ENCODE peak calls at places on chromosome 10, in six cellular contexts. H is NCI-H774; U is globus pallidus; K is mesenteric fat pad; J is CD8-positive, alpha-beta T cell; W is NCI-H69. N is an unnamed sample.

GRCh38 chr10:98587156-98587555 is 140.4 kb upstream of the HPS1 start:
- DNase-seq in H (no peak), U (peak), K (no peak), J (no peak), W (no peak), N (no peak)

GRCh38 chr10:43218206-43218950 is 48.5 kb downstream of the RASGEF1A start:
- DNase-seq in H (no peak), U (peak), K (no peak), J (no peak), W (peak), N (no peak)

GRCh38 chr10:60654813-60655464 is 123.3 kb upstream of the CDK1 start:
- DNase-seq in H (no peak), U (no peak), K (no peak), J (no peak), W (peak), N (no peak)

GRCh38 chr10:102535481-102536147 is 31.8 kb downstream of the SUFU start:
- DNase-seq in H (no peak), U (no peak), K (no peak), J (no peak), W (no peak), N (no peak)

GRCh38 chr10:1274098-1274745 is 218.0 kb downstream of the WDR37 start:
- DNase-seq in H (no peak), U (no peak), K (peak), J (no peak), W (no peak), N (no peak)

GRCh38 chr10:127349737-127350136 is 153.3 kb upstream of the INSYN2A start:
- DNase-seq in H (no peak), U (no peak), K (no peak), J (no peak), W (no peak), N (no peak)

GRCh38 chr10:24128066-24128751 is 80.7 kb upstream of the KIAA1217 start:
- DNase-seq in H (no peak), U (no peak), K (no peak), J (no peak), W (no peak), N (no peak)

GRCh38 chr10:35493196-35494118 is 111.7 kb upstream of the GJD4 start:
- DNase-seq in H (no peak), U (no peak), K (no peak), J (no peak), W (peak), N (no peak)